ENCODE peak calls at places on chromosomes 6 and 20, in ten cellular contexts. One of them, this sample, is unnamed.

GRCh38 chr6:63571382-63571882 is 848 bp upstream of the LOC128125822 start:
- DNase-seq in GM06990: no peak
- DNase-seq in ovary: no peak
- DNase-seq in AG10803: no peak
- DNase-seq in dorsolateral prefrontal cortex: no peak
- DNase-seq in neural progenitor cell: no peak
- DNase-seq in mammary epithelial cell: no peak
- DNase-seq in bronchial epithelial cell: no peak
- DNase-seq in lower lobe of right lung: no peak
- DNase-seq in foreskin fibroblast: no peak
- DNase-seq in this sample: no peak

GRCh38 chr6:17917837-17918763 is 69.3 kb downstream of the KIF13A start:
- DNase-seq in GM06990: no peak
- DNase-seq in ovary: no peak
- DNase-seq in AG10803: no peak
- DNase-seq in dorsolateral prefrontal cortex: no peak
- DNase-seq in neural progenitor cell: no peak
- DNase-seq in mammary epithelial cell: no peak
- DNase-seq in bronchial epithelial cell: no peak
- DNase-seq in lower lobe of right lung: no peak
- DNase-seq in foreskin fibroblast: no peak
- DNase-seq in this sample: no peak

GRCh38 chr20:1992359-1992758 is 1.5 kb downstream of the PDYN start:
- DNase-seq in GM06990: no peak
- DNase-seq in ovary: no peak
- DNase-seq in AG10803: no peak
- DNase-seq in dorsolateral prefrontal cortex: peak; percentile 34
- DNase-seq in neural progenitor cell: no peak
- DNase-seq in mammary epithelial cell: no peak
- DNase-seq in bronchial epithelial cell: no peak
- DNase-seq in lower lobe of right lung: no peak
- DNase-seq in foreskin fibroblast: no peak
- DNase-seq in this sample: no peak

GRCh38 chr6:139990287-139990686 is 615.8 kb upstream of the CITED2 start:
- DNase-seq in GM06990: no peak
- DNase-seq in ovary: no peak
- DNase-seq in AG10803: no peak
- DNase-seq in dorsolateral prefrontal cortex: no peak
- DNase-seq in neural progenitor cell: no peak
- DNase-seq in mammary epithelial cell: no peak
- DNase-seq in bronchial epithelial cell: no peak
- DNase-seq in lower lobe of right lung: no peak
- DNase-seq in foreskin fibroblast: no peak
- DNase-seq in this sample: no peak

GRCh38 chr6:11675610-11676009 is 103.0 kb downstream of the ADTRP start:
- DNase-seq in GM06990: no peak
- DNase-seq in ovary: no peak
- DNase-seq in AG10803: no peak
- DNase-seq in dorsolateral prefrontal cortex: no peak
- DNase-seq in neural progenitor cell: no peak
- DNase-seq in mammary epithelial cell: peak; percentile 42
- DNase-seq in bronchial epithelial cell: peak; percentile 25
- DNase-seq in lower lobe of right lung: no peak
- DNase-seq in foreskin fibroblast: no peak
- DNase-seq in this sample: no peak

GRCh38 chr20:54649511-54649962 is 174.1 kb downstream of the DOK5 start:
- DNase-seq in GM06990: peak; percentile 9
- DNase-seq in ovary: peak; percentile 37
- DNase-seq in AG10803: peak; percentile 65
- DNase-seq in dorsolateral prefrontal cortex: peak; percentile 79
- DNase-seq in neural progenitor cell: peak; percentile 89
- DNase-seq in mammary epithelial cell: peak; percentile 69
- DNase-seq in bronchial epithelial cell: peak; percentile 77
- DNase-seq in lower lobe of right lung: peak; percentile 74
- DNase-seq in foreskin fibroblast: peak; percentile 86
- DNase-seq in this sample: peak; percentile 43

GRCh38 chr6:163634514-163635171 is 220.1 kb downstream of the QKI start:
- DNase-seq in GM06990: no peak
- DNase-seq in ovary: no peak
- DNase-seq in AG10803: no peak
- DNase-seq in dorsolateral prefrontal cortex: no peak
- DNase-seq in neural progenitor cell: no peak
- DNase-seq in mammary epithelial cell: peak; percentile 39
- DNase-seq in bronchial epithelial cell: peak; percentile 58
- DNase-seq in lower lobe of right lung: no peak
- DNase-seq in foreskin fibroblast: no peak
- DNase-seq in this sample: no peak

GRCh38 chr6:89887452-89888137 is 6.7 kb upstream of the GJA10 start:
- DNase-seq in GM06990: peak; percentile 9
- DNase-seq in ovary: no peak
- DNase-seq in AG10803: no peak
- DNase-seq in dorsolateral prefrontal cortex: no peak
- DNase-seq in neural progenitor cell: no peak
- DNase-seq in mammary epithelial cell: no peak
- DNase-seq in bronchial epithelial cell: no peak
- DNase-seq in lower lobe of right lung: no peak
- DNase-seq in foreskin fibroblast: peak; percentile 27
- DNase-seq in this sample: no peak

GRCh38 chr6:36979343-36979742 is 6.7 kb downstream of the MTCH1 start:
- DNase-seq in GM06990: no peak
- DNase-seq in ovary: peak; percentile 66
- DNase-seq in AG10803: peak; percentile 73
- DNase-seq in dorsolateral prefrontal cortex: peak; percentile 79
- DNase-seq in neural progenitor cell: no peak
- DNase-seq in mammary epithelial cell: no peak
- DNase-seq in bronchial epithelial cell: peak; percentile 37
- DNase-seq in lower lobe of right lung: no peak
- DNase-seq in foreskin fibroblast: peak; percentile 86
- DNase-seq in this sample: peak; percentile 36

GRCh38 chr20:43900496-43900895 is 14.2 kb upstream of the TOX2 start:
- DNase-seq in GM06990: no peak
- DNase-seq in ovary: no peak
- DNase-seq in AG10803: no peak
- DNase-seq in dorsolateral prefrontal cortex: no peak
- DNase-seq in neural progenitor cell: peak; percentile 45
- DNase-seq in mammary epithelial cell: no peak
- DNase-seq in bronchial epithelial cell: no peak
- DNase-seq in lower lobe of right lung: no peak
- DNase-seq in foreskin fibroblast: no peak
- DNase-seq in this sample: no peak

GRCh38 chr20:4091332-4092135 is 76.2 kb upstream of the RNF24 start:
- DNase-seq in GM06990: no peak
- DNase-seq in ovary: peak; percentile 39
- DNase-seq in AG10803: peak; percentile 72
- DNase-seq in dorsolateral prefrontal cortex: no peak
- DNase-seq in neural progenitor cell: peak; percentile 77
- DNase-seq in mammary epithelial cell: peak; percentile 42
- DNase-seq in bronchial epithelial cell: peak; percentile 39
- DNase-seq in lower lobe of right lung: peak; percentile 77
- DNase-seq in foreskin fibroblast: peak; percentile 65
- DNase-seq in this sample: no peak

GRCh38 chr6:150685860-150686259 is 86.2 kb downstream of the PLEKHG1 start:
- DNase-seq in GM06990: peak; percentile 27
- DNase-seq in ovary: no peak
- DNase-seq in AG10803: no peak
- DNase-seq in dorsolateral prefrontal cortex: no peak
- DNase-seq in neural progenitor cell: peak; percentile 48
- DNase-seq in mammary epithelial cell: peak; percentile 72
- DNase-seq in bronchial epithelial cell: peak; percentile 70
- DNase-seq in lower lobe of right lung: peak; percentile 58
- DNase-seq in foreskin fibroblast: peak; percentile 8
- DNase-seq in this sample: no peak

GRCh38 chr20:44959082-44959895 is 908 bp downstream of the TOMM34 start:
- DNase-seq in GM06990: no peak
- DNase-seq in ovary: no peak
- DNase-seq in AG10803: peak; percentile 58
- DNase-seq in dorsolateral prefrontal cortex: peak; percentile 30
- DNase-seq in neural progenitor cell: peak; percentile 67
- DNase-seq in mammary epithelial cell: peak; percentile 86
- DNase-seq in bronchial epithelial cell: peak; percentile 94
- DNase-seq in lower lobe of right lung: no peak
- DNase-seq in foreskin fibroblast: peak; percentile 85
- DNase-seq in this sample: no peak

GRCh38 chr6:151279891-151280290 is 40.1 kb downstream of the AKAP12 start:
- DNase-seq in GM06990: no peak
- DNase-seq in ovary: no peak
- DNase-seq in AG10803: no peak
- DNase-seq in dorsolateral prefrontal cortex: no peak
- DNase-seq in neural progenitor cell: no peak
- DNase-seq in mammary epithelial cell: no peak
- DNase-seq in bronchial epithelial cell: no peak
- DNase-seq in lower lobe of right lung: no peak
- DNase-seq in foreskin fibroblast: no peak
- DNase-seq in this sample: no peak

GRCh38 chr6:22873531-22874136 is 304.3 kb downstream of the HDGFL1 start:
- DNase-seq in GM06990: no peak
- DNase-seq in ovary: peak; percentile 56
- DNase-seq in AG10803: peak; percentile 75
- DNase-seq in dorsolateral prefrontal cortex: no peak
- DNase-seq in neural progenitor cell: no peak
- DNase-seq in mammary epithelial cell: peak; percentile 46
- DNase-seq in bronchial epithelial cell: no peak
- DNase-seq in lower lobe of right lung: no peak
- DNase-seq in foreskin fibroblast: peak; percentile 27
- DNase-seq in this sample: no peak

GRCh38 chr6:47229255-47229654 is 80.5 kb downstream of the TNFRSF21 start:
- DNase-seq in GM06990: no peak
- DNase-seq in ovary: no peak
- DNase-seq in AG10803: no peak
- DNase-seq in dorsolateral prefrontal cortex: no peak
- DNase-seq in neural progenitor cell: no peak
- DNase-seq in mammary epithelial cell: no peak
- DNase-seq in bronchial epithelial cell: no peak
- DNase-seq in lower lobe of right lung: no peak
- DNase-seq in foreskin fibroblast: no peak
- DNase-seq in this sample: no peak

GRCh38 chr20:11553603-11554002 is 364.1 kb upstream of the BTBD3 start:
- DNase-seq in GM06990: no peak
- DNase-seq in ovary: no peak
- DNase-seq in AG10803: peak; percentile 4
- DNase-seq in dorsolateral prefrontal cortex: no peak
- DNase-seq in neural progenitor cell: no peak
- DNase-seq in mammary epithelial cell: peak; percentile 21
- DNase-seq in bronchial epithelial cell: peak; percentile 13
- DNase-seq in lower lobe of right lung: no peak
- DNase-seq in foreskin fibroblast: peak; percentile 40
- DNase-seq in this sample: no peak

DNA sequence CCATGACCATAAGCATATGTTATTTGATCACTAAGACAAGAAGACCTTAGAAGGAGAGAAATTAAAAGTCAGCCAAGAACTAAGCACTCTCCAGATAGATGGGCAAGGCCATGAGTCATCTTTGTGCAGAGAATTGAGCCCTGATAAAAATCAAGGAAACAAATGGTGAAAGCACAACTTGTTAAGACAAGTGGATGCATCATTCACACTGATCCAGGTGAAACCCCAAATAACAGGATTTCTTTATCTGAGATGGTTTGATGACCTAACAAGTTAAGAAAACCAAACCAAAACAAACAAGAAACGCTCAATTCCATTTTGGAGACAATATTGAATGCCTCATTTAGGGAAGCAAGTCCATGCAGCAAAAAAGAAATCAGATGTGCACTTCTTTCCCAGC is 121.6 kb downstream of the ADAT2 start:
- DNase-seq in GM06990: no peak
- DNase-seq in ovary: no peak
- DNase-seq in AG10803: no peak
- DNase-seq in dorsolateral prefrontal cortex: no peak
- DNase-seq in neural progenitor cell: no peak
- DNase-seq in mammary epithelial cell: peak; percentile 98
- DNase-seq in bronchial epithelial cell: peak; percentile 99
- DNase-seq in lower lobe of right lung: no peak
- DNase-seq in foreskin fibroblast: peak; percentile 48
- DNase-seq in this sample: no peak
- H3K4me3 ChIP-seq in GM06990: no peak overlapping the region
- H3K4me3 ChIP-seq in ovary: no peak overlapping the region
- H3K4me3 ChIP-seq in AG10803: no peak overlapping the region
- H3K4me3 ChIP-seq in dorsolateral prefrontal cortex: no peak overlapping the region
- H3K4me3 ChIP-seq in neural progenitor cell: no peak overlapping the region
- H3K4me3 ChIP-seq in mammary epithelial cell: no peak overlapping the region
- H3K4me3 ChIP-seq in bronchial epithelial cell: no peak overlapping the region
- H3K4me3 ChIP-seq in lower lobe of right lung: no peak overlapping the region
- H3K4me3 ChIP-seq in foreskin fibroblast: no peak overlapping the region
- H3K4me3 ChIP-seq in this sample: no peak overlapping the region

GRCh38 chr6:6725120-6725833 is 136.8 kb downstream of the LY86 start:
- DNase-seq in GM06990: no peak
- DNase-seq in ovary: no peak
- DNase-seq in AG10803: no peak
- DNase-seq in dorsolateral prefrontal cortex: no peak
- DNase-seq in neural progenitor cell: peak; percentile 46
- DNase-seq in mammary epithelial cell: no peak
- DNase-seq in bronchial epithelial cell: no peak
- DNase-seq in lower lobe of right lung: no peak
- DNase-seq in foreskin fibroblast: no peak
- DNase-seq in this sample: no peak
- H3K4me3 ChIP-seq in GM06990: no peak overlapping the region
- H3K4me3 ChIP-seq in ovary: peak overlapping the region; percentile 34
- H3K4me3 ChIP-seq in AG10803: peak overlapping the region; percentile 50
- H3K4me3 ChIP-seq in dorsolateral prefrontal cortex: peak overlapping the region; percentile 41
- H3K4me3 ChIP-seq in neural progenitor cell: peak overlapping the region; percentile 3
- H3K4me3 ChIP-seq in mammary epithelial cell: peak overlapping the region; percentile 34
- H3K4me3 ChIP-seq in bronchial epithelial cell: peak overlapping the region; percentile 26
- H3K4me3 ChIP-seq in lower lobe of right lung: peak overlapping the region; percentile 50
- H3K4me3 ChIP-seq in foreskin fibroblast: peak overlapping the region; percentile 27
- H3K4me3 ChIP-seq in this sample: peak overlapping the region; percentile 28

GRCh38 chr6:2902470-2902762 is 693 bp downstream of the SERPINB9 start:
- DNase-seq in GM06990: no peak
- DNase-seq in ovary: no peak
- DNase-seq in AG10803: peak; percentile 44
- DNase-seq in dorsolateral prefrontal cortex: no peak
- DNase-seq in neural progenitor cell: no peak
- DNase-seq in mammary epithelial cell: no peak
- DNase-seq in bronchial epithelial cell: peak; percentile 14
- DNase-seq in lower lobe of right lung: peak; percentile 52
- DNase-seq in foreskin fibroblast: peak; percentile 64
- DNase-seq in this sample: no peak
- H3K4me3 ChIP-seq in GM06990: peak overlapping the region; percentile 68
- H3K4me3 ChIP-seq in ovary: peak overlapping the region; percentile 61
- H3K4me3 ChIP-seq in AG10803: peak overlapping the region; percentile 65
- H3K4me3 ChIP-seq in dorsolateral prefrontal cortex: peak overlapping the region; percentile 80
- H3K4me3 ChIP-seq in neural progenitor cell: peak overlapping the region; percentile 62
- H3K4me3 ChIP-seq in mammary epithelial cell: peak overlapping the region; percentile 39
- H3K4me3 ChIP-seq in bronchial epithelial cell: peak overlapping the region; percentile 44
- H3K4me3 ChIP-seq in lower lobe of right lung: peak overlapping the region; percentile 78
- H3K4me3 ChIP-seq in foreskin fibroblast: peak overlapping the region; percentile 69
- H3K4me3 ChIP-seq in this sample: peak overlapping the region; percentile 49

DNA sequence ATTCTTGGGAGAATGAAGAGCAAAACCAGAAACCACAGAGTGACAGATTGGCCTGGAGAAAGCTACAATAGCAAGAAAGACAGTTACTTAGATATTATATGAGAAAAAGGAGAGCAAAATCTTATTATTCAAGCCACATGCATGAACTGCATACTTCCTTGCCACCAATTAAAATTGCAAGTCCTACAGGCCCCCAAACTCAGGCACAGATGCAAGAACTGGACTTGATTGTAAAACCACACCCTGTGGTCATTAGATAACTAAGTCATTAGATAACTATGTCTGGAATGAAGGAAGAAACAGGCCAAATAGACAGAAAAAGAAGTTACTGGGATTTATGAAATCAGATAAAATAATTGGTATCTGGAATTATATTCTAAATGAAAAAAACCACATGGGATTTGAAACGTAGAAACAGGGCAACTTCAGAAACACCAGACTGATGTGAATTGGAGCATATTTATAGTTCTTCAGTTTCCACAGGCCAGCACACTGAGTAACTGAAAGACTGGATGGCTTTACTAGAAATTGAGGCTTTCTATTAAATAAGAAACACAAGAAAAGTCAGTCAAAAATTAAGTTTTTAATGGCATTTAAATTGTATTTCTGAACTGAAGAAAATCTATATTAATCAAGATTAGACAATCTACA is 49.4 kb upstream of the CARMIL1 start:
- DNase-seq in GM06990: no peak
- DNase-seq in ovary: no peak
- DNase-seq in AG10803: peak; percentile 99
- DNase-seq in dorsolateral prefrontal cortex: no peak
- DNase-seq in neural progenitor cell: no peak
- DNase-seq in mammary epithelial cell: peak; percentile 34
- DNase-seq in bronchial epithelial cell: peak; percentile 48
- DNase-seq in lower lobe of right lung: no peak
- DNase-seq in foreskin fibroblast: peak; percentile 81
- DNase-seq in this sample: peak; percentile 82
- H3K4me3 ChIP-seq in GM06990: no peak overlapping the region
- H3K4me3 ChIP-seq in ovary: no peak overlapping the region
- H3K4me3 ChIP-seq in AG10803: no peak overlapping the region
- H3K4me3 ChIP-seq in dorsolateral prefrontal cortex: no peak overlapping the region
- H3K4me3 ChIP-seq in neural progenitor cell: no peak overlapping the region
- H3K4me3 ChIP-seq in mammary epithelial cell: no peak overlapping the region
- H3K4me3 ChIP-seq in bronchial epithelial cell: no peak overlapping the region
- H3K4me3 ChIP-seq in lower lobe of right lung: no peak overlapping the region
- H3K4me3 ChIP-seq in foreskin fibroblast: no peak overlapping the region
- H3K4me3 ChIP-seq in this sample: no peak overlapping the region

This sample was measured in HFF-Myc.